ENCODE peak calls at places on chromosomes 1 and 21, in nine cellular contexts. J is brain microvascular endothelial cell, D is neural crest cell, V is fibroblast of villous mesenchyme, F is mesothelial cell of epicardium, A is colonic mucosa, H is fibroblast of lung, G is neural progenitor cell, X is IMR-90. C is an unnamed sample.

GRCh38 chr1:27602510-27603319 is 1.2 kb downstream of the AHDC1 start:
- DNase-seq in J (no peak), D (no peak), V (peak), F (peak), A (peak), H (no peak), G (peak), X (peak), C (no peak)

GRCh38 chr1:37124501-37124900 is 90.2 kb upstream of the GRIK3 start:
- DNase-seq in J (no peak), D (no peak), V (no peak), F (no peak), A (no peak), H (no peak), G (no peak), X (no peak), C (no peak)

GRCh38 chr1:18211764-18212163 is 104.2 kb downstream of the IGSF21 start:
- DNase-seq in J (no peak), D (no peak), V (no peak), F (no peak), A (no peak), H (no peak), G (no peak), X (no peak), C (no peak)

GRCh38 chr1:220775238-220775853 is 11.4 kb upstream of the MTARC1 start:
- DNase-seq in J (peak), D (peak), V (peak), F (peak), A (no peak), H (peak), G (peak), X (no peak), C (peak)

GRCh38 chr1:9302745-9303524 is 10.2 kb downstream of the SPSB1 start:
- DNase-seq in J (peak), D (no peak), V (peak), F (no peak), A (no peak), H (peak), G (no peak), X (peak), C (peak)

GRCh38 chr1:182615468-182616129 is 11.4 kb upstream of the RGS16 start:
- DNase-seq in J (no peak), D (no peak), V (peak), F (no peak), A (peak), H (peak), G (peak), X (no peak), C (peak)

GRCh38 chr1:192168964-192169363 is 10.7 kb downstream of the RGS18 start:
- DNase-seq in J (no peak), D (no peak), V (no peak), F (no peak), A (no peak), H (no peak), G (no peak), X (no peak), C (no peak)

GRCh38 chr1:181179980-181180964 is 91.8 kb downstream of the IER5 start:
- DNase-seq in J (peak), D (peak), V (peak), F (peak), A (no peak), H (peak), G (peak), X (peak), C (peak)

GRCh38 chr1:45979074-45979777 is 153.2 kb downstream of the PIK3R3 start:
- DNase-seq in J (no peak), D (no peak), V (peak), F (no peak), A (no peak), H (peak), G (no peak), X (peak), C (peak)

GRCh38 chr1:203306089-203306969 is 1.0 kb downstream of the BTG2 start:
- DNase-seq in J (peak), D (no peak), V (peak), F (no peak), A (peak), H (peak), G (peak), X (peak), C (peak)

GRCh38 chr1:94428441-94428840 is 10.3 kb downstream of the ABCD3 start:
- DNase-seq in J (no peak), D (no peak), V (no peak), F (no peak), A (no peak), H (no peak), G (no peak), X (no peak), C (no peak)

GRCh38 chr1:19452221-19452663 is 33.1 kb downstream of the CAPZB start:
- DNase-seq in J (no peak), D (no peak), V (no peak), F (no peak), A (peak), H (peak), G (no peak), X (peak), C (peak)

GRCh38 chr1:96641292-96641691 is 80.3 kb upstream of the PTBP2 start:
- DNase-seq in J (no peak), D (no peak), V (peak), F (no peak), A (no peak), H (peak), G (no peak), X (peak), C (peak)

GRCh38 chr1:20150969-20151368 is 11.8 kb downstream of the PLA2G2F start:
- DNase-seq in J (no peak), D (no peak), V (no peak), F (no peak), A (no peak), H (no peak), G (no peak), X (no peak), C (no peak)

GRCh38 chr1:183218039-183218618 is 32.1 kb downstream of the LAMC2 start:
- DNase-seq in J (no peak), D (no peak), V (no peak), F (no peak), A (no peak), H (peak), G (no peak), X (peak), C (no peak)

GRCh38 chr1:2290171-2290578 is 62.1 kb downstream of the SKI start:
- DNase-seq in J (no peak), D (no peak), V (no peak), F (no peak), A (no peak), H (no peak), G (no peak), X (no peak), C (no peak)

GRCh38 chr1:218409946-218410510 is 64.9 kb downstream of the TGFB2 start:
- DNase-seq in J (no peak), D (no peak), V (no peak), F (no peak), A (no peak), H (no peak), G (no peak), X (peak), C (peak)

GRCh38 chr1:156419863-156420208 is 50.8 kb downstream of the RHBG start:
- DNase-seq in J (no peak), D (peak), V (no peak), F (no peak), A (no peak), H (no peak), G (peak), X (no peak), C (no peak)
- TF ChIP-seq CTCF in J (peak), D (peak), V (no peak), F (no peak), A (no peak), H (no peak), G (peak), X (no peak), C (no peak)

GRCh38 chr1:28756846-28757245 is 20.1 kb downstream of the YTHDF2 start:
- DNase-seq in J (no peak), D (no peak), V (no peak), F (no peak), A (no peak), H (no peak), G (peak), X (no peak), C (no peak)
- TF ChIP-seq CTCF in J (peak), D (no peak), V (peak), F (no peak), A (no peak), H (no peak), G (peak), X (peak), C (peak)

GRCh38 chr1:6483010-6483760 is 8.3 kb downstream of the PLEKHG5 start:
- DNase-seq in J (no peak), D (no peak), V (no peak), F (no peak), A (peak), H (no peak), G (no peak), X (no peak), C (no peak)
- TF ChIP-seq CTCF in J (no peak), D (no peak), V (no peak), F (no peak), A (no peak), H (no peak), G (no peak), X (no peak), C (no peak)

DNA sequence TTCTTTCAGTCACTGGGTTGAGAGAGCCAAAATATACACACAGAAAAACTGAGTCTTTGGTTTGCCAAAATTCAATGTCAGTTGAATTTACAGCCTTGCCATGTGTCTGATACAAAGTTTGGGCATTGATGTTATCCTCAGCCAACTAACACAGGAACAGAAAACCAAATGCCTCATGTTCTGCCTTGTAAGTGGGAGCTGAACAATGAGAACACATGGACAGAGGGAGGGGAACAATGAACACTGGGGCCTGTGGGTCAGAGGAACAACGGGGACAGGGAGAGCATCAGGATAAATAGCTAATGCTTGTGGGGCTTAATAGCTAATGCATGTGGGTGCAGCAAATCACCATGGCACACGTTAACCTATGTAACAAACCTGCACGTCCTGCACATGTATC is 39.6 kb upstream of the C21orf91 start:
- DNase-seq in J (no peak), D (no peak), V (no peak), F (no peak), A (no peak), H (no peak), G (peak), X (no peak), C (no peak)
- TF ChIP-seq CTCF in J (no peak), D (no peak), V (no peak), F (no peak), A (no peak), H (no peak), G (no peak), X (no peak), C (no peak)

DNA sequence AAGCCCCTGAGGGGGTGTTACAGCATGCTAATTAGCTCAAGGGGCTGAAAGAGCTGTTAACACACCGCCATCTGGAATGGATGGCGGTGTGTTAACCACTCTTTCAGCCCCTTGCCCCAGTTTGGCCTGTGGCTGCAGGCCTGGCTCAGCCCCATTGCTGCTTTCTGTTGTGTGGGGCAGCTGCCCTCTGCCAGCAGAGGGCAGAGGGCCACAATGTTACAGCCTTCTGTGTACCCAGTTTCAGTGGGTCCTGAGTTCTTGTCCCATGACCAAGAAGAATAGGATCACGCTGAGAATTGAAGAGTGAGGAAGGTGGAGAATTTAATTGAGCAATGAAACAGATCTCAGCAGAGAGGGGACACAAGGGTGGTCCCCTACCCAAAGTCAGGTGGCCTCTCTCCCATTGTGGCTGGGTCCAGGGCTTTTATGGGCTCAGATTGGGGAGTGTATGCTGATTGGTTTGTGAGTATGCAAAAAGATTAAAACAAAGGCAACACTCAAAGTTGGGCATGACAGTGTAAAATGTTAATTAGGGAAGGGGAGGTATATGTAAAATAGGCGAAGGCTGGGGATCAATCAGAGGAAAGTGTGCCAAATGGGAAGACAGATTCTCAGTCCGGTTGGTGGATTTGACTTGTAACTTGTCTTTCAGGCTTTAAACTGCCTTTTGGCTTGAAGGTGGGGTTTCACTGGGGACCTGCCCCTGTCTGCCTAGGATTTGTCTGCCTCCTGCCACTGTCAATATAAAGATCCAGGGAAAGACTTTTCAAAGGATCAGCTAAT is 142.2 kb downstream of the RABGAP1L start:
- DNase-seq in J (no peak), D (no peak), V (no peak), F (no peak), A (no peak), H (no peak), G (peak), X (no peak), C (no peak)
- TF ChIP-seq CTCF in J (no peak), D (no peak), V (no peak), F (no peak), A (no peak), H (no peak), G (peak), X (no peak), C (no peak)

GRCh38 chr1:213061263-213061662 is 10.2 kb downstream of the RPS6KC1 start:
- DNase-seq in J (no peak), D (no peak), V (no peak), F (no peak), A (no peak), H (no peak), G (no peak), X (no peak), C (no peak)
- TF ChIP-seq CTCF in J (no peak), D (peak), V (no peak), F (no peak), A (no peak), H (no peak), G (no peak), X (no peak), C (no peak)

GRCh38 chr1:151715726-151716404 is 738 bp downstream of the CELF3 start:
- DNase-seq in J (no peak), D (peak), V (no peak), F (no peak), A (no peak), H (no peak), G (peak), X (no peak), C (no peak)
- TF ChIP-seq CTCF in J (peak), D (peak), V (no peak), F (no peak), A (no peak), H (no peak), G (peak), X (no peak), C (no peak)

GRCh38 chr1:53450225-53450624 is 9.0 kb upstream of the DMRTB1 start:
- DNase-seq in J (no peak), D (no peak), V (no peak), F (no peak), A (no peak), H (no peak), G (peak), X (no peak), C (no peak)
- TF ChIP-seq CTCF in J (peak), D (peak), V (peak), F (no peak), A (no peak), H (no peak), G (peak), X (peak), C (peak)

C was measured in fibroblast of mammary gland.